ENCODE peak calls at places on chromosome 20, in nine cellular contexts. B is ovary; M is CD4-positive, CD25-positive, alpha-beta regulatory T cell; V is MM.1S; W is keratinocyte; N is mucosa of descending colon; F is activated CD4-positive, alpha-beta T cell treated with anti-CD3 and anti-CD28 coated beads, Interleukin-2, amount 50 U/mL, for 48 hours; H is stimulated activated CD4-positive, alpha-beta T cell treated with anti-CD3 and anti-CD28 coated beads, Interleukin-2, amount 100 ng/mL, for 4 hours; I is GM04503. X is an unnamed sample.

GRCh38 chr20:6635034-6635736 is 132.3 kb upstream of the BMP2 start:
- DNase-seq in B (no peak), I (no peak), F (no peak), W (no peak), H (no peak), M (no peak), V (peak), N (no peak), X (no peak)

GRCh38 chr20:37326666-37327065 is 19.3 kb upstream of the SRC start:
- DNase-seq in B (no peak), F (no peak), W (no peak), V (no peak), I (no peak), H (no peak), N (no peak), M (no peak), X (no peak)

GRCh38 chr20:51914758-51915157 is 112.4 kb upstream of the SALL4 start:
- DNase-seq in F (no peak), H (no peak), M (no peak), W (no peak), B (no peak), I (no peak), N (no peak), V (no peak), X (no peak)

GRCh38 chr20:50062006-50062838 is 50.7 kb downstream of the UBE2V1 start:
- DNase-seq in V (no peak), W (no peak), B (no peak), I (no peak), H (no peak), F (no peak), M (no peak), N (no peak), X (no peak)

GRCh38 chr20:11852189-11852588 is 65.5 kb upstream of the BTBD3 start:
- DNase-seq in F (no peak), W (no peak), B (no peak), I (no peak), M (no peak), H (no peak), N (no peak), V (no peak), X (no peak)

GRCh38 chr20:59185809-59186208 is 22.2 kb downstream of the ZNF831 start:
- DNase-seq in B (no peak), M (no peak), I (no peak), N (no peak), W (no peak), V (no peak), H (no peak), F (no peak), X (no peak)

GRCh38 chr20:19504251-19504650 is 253.8 kb upstream of the RIN2 start:
- DNase-seq in W (no peak), N (no peak), F (no peak), I (no peak), B (no peak), V (no peak), H (no peak), M (no peak), X (no peak)

GRCh38 chr20:40683221-40683893 is 5.7 kb downstream of the MAFB start:
- DNase-seq in V (no peak), I (no peak), N (no peak), H (no peak), W (no peak), M (no peak), F (no peak), B (peak), X (no peak)

GRCh38 chr20:57190536-57191265 is 75.7 kb downstream of the BMP7 start:
- DNase-seq in N (no peak), M (no peak), F (no peak), W (no peak), V (no peak), I (peak), B (no peak), H (no peak), X (no peak)

GRCh38 chr20:62198496-62198895 is 15.7 kb downstream of the MTG2 start:
- DNase-seq in I (no peak), V (no peak), W (no peak), B (peak), N (peak), H (no peak), F (no peak), M (no peak), X (no peak)

GRCh38 chr20:61437280-61438206 is 185.5 kb downstream of the CDH4 start:
- DNase-seq in I (peak), F (no peak), N (no peak), B (no peak), W (no peak), H (no peak), M (no peak), V (no peak), X (no peak)

GRCh38 chr20:48157970-48158369 is 372.7 kb upstream of the SULF2 start:
- DNase-seq in V (no peak), B (peak), M (no peak), W (no peak), H (no peak), I (no peak), F (no peak), N (no peak), X (no peak)

GRCh38 chr20:14599613-14600012 is 262.2 kb upstream of the FLRT3 start:
- DNase-seq in M (no peak), F (no peak), N (no peak), I (no peak), W (no peak), H (no peak), V (no peak), B (no peak), X (no peak)

GRCh38 chr20:35497780-35498189 is 31.7 kb downstream of the C20orf173 start:
- DNase-seq in H (no peak), W (no peak), M (no peak), F (no peak), I (no peak), B (peak), N (peak), V (no peak), X (no peak)

GRCh38 chr20:50877232-50877631 is 54.0 kb downstream of the ADNP start:
- DNase-seq in N (no peak), W (no peak), H (no peak), I (no peak), F (no peak), V (no peak), M (no peak), B (no peak), X (no peak)

GRCh38 chr20:21507275-21508229 is 6.3 kb downstream of the NKX2-2 start:
- DNase-seq in I (no peak), H (no peak), W (no peak), N (no peak), M (no peak), B (no peak), V (no peak), F (no peak), X (no peak)

GRCh38 chr20:3687655-3688054 is 5.8 kb upstream of the ADAM33 start:
- DNase-seq in I (peak), N (no peak), W (no peak), F (no peak), B (no peak), H (no peak), M (no peak), V (no peak), X (no peak)

GRCh38 chr20:41316602-41317535 is 662 bp downstream of the ZHX3 start:
- DNase-seq in M (peak), W (no peak), I (no peak), N (peak), B (peak), H (peak), F (peak), V (peak), X (peak)

GRCh38 chr20:33111306-33111705 is 31.9 kb downstream of the BPIFB4 start:
- DNase-seq in N (no peak), V (no peak), M (no peak), F (no peak), B (no peak), H (no peak), W (no peak), I (no peak), X (no peak)

GRCh38 chr20:58676161-58676560 is 16.4 kb upstream of the NPEPL1 start:
- DNase-seq in M (no peak), F (no peak), I (no peak), V (no peak), N (no peak), W (no peak), B (no peak), H (no peak), X (no peak)

GRCh38 chr20:20459726-20460125 is 91.8 kb downstream of the INSM1 start:
- DNase-seq in I (no peak), V (no peak), W (no peak), F (no peak), N (no peak), B (no peak), H (no peak), M (no peak), X (no peak)

GRCh38 chr20:7415427-7415826 is 524.8 kb downstream of the HAO1 start:
- DNase-seq in B (no peak), N (no peak), V (no peak), M (no peak), H (no peak), W (no peak), F (no peak), I (no peak), X (no peak)

GRCh38 chr20:40562031-40562430 is 127.0 kb downstream of the MAFB start:
- DNase-seq in B (no peak), H (no peak), I (no peak), W (no peak), N (peak), F (no peak), V (no peak), M (no peak), X (no peak)

GRCh38 chr20:23697947-23698346 is 9.1 kb upstream of the CST4 start:
- DNase-seq in M (no peak), I (no peak), B (no peak), N (no peak), F (no peak), H (no peak), W (no peak), V (no peak), X (no peak)

GRCh38 chr20:36645998-36646397 is at the start of gene SLA2:
- DNase-seq in V (no peak), N (peak), I (no peak), B (peak), W (no peak), F (peak), M (peak), H (peak), X (peak)

GRCh38 chr20:44714701-44715494 is at the start of gene CCN5:
- DNase-seq in H (no peak), M (no peak), I (no peak), F (no peak), N (peak), W (no peak), B (peak), V (no peak), X (no peak)

GRCh38 chr20:47489448-47489872 is 12.2 kb upstream of the NCOA3 start:
- DNase-seq in V (peak), F (peak), H (no peak), B (no peak), N (no peak), W (no peak), I (no peak), M (peak), X (peak)

GRCh38 chr20:45867811-45868176 is 10.4 kb downstream of the ZSWIM3 start:
- DNase-seq in V (no peak), B (no peak), H (no peak), N (no peak), F (no peak), W (no peak), I (peak), M (no peak), X (no peak)

GRCh38 chr20:58623579-58624473 is 27.3 kb upstream of the STX16 start:
- DNase-seq in M (no peak), N (peak), H (no peak), W (peak), V (no peak), B (peak), I (peak), F (no peak), X (no peak)

GRCh38 chr20:59820204-59821041 is 113.0 kb downstream of the SYCP2 start:
- DNase-seq in V (no peak), M (no peak), I (no peak), H (no peak), F (no peak), N (no peak), B (peak), W (no peak), X (no peak)

X was measured in NAMALWA.